ENCODE peak calls at places on chromosomes 16 and 17, in nine cellular contexts. S, K, E, O, U, T, J, C and L are unnamed samples.

GRCh38 chr16:57411362-57411976 is 6.9 kb downstream of the CCL17 start:
- DNase-seq in S (no peak), K (no peak), E (no peak), O (no peak), U (no peak), T (no peak), J (no peak), C (no peak), L (no peak)

GRCh38 chr17:11551442-11551841 is 46.8 kb upstream of the DNAH9 start:
- DNase-seq in S (no peak), K (no peak), E (no peak), O (no peak), U (no peak), T (no peak), J (no peak), C (no peak), L (no peak)

GRCh38 chr16:29784901-29785500 is 5.5 kb upstream of the KIF22 start:
- DNase-seq in S (peak), K (peak), E (peak), O (no peak), U (peak), T (peak), J (peak), C (peak), L (peak)

GRCh38 chr16:48681520-48681919 is 71.5 kb upstream of the N4BP1 start:
- DNase-seq in S (no peak), K (no peak), E (no peak), O (no peak), U (no peak), T (no peak), J (no peak), C (no peak), L (no peak)

GRCh38 chr16:89395150-89396142 is 94.9 kb downstream of the ANKRD11 start:
- DNase-seq in S (peak), K (peak), E (no peak), O (peak), U (peak), T (peak), J (peak), C (no peak), L (peak)

GRCh38 chr17:40510328-40510648 is 8.9 kb upstream of the TNS4 start:
- DNase-seq in S (no peak), K (no peak), E (no peak), O (no peak), U (no peak), T (peak), J (no peak), C (no peak), L (no peak)

GRCh38 chr16:1057252-1057932 is 15.2 kb upstream of the SSTR5 start:
- DNase-seq in S (peak), K (peak), E (peak), O (peak), U (peak), T (peak), J (peak), C (peak), L (no peak)

GRCh38 chr17:83056583-83057396 is 22.6 kb upstream of the METRNL start:
- DNase-seq in S (peak), K (no peak), E (no peak), O (peak), U (no peak), T (peak), J (no peak), C (no peak), L (no peak)

GRCh38 chr17:36937961-36938565 is 788 bp downstream of the LHX1 start:
- DNase-seq in S (no peak), K (no peak), E (no peak), O (peak), U (no peak), T (peak), J (no peak), C (peak), L (no peak)

GRCh38 chr16:87332150-87332549 is 15.0 kb upstream of the C16orf95 start:
- DNase-seq in S (no peak), K (no peak), E (no peak), O (no peak), U (no peak), T (peak), J (no peak), C (no peak), L (no peak)

GRCh38 chr16:72961115-72961832 is 86.7 kb downstream of the ZFHX3 start:
- DNase-seq in S (peak), K (no peak), E (no peak), O (peak), U (no peak), T (peak), J (no peak), C (no peak), L (no peak)

GRCh38 chr17:66707051-66707450 is 127.9 kb upstream of the CACNG5 start:
- DNase-seq in S (no peak), K (no peak), E (no peak), O (no peak), U (no peak), T (peak), J (no peak), C (no peak), L (no peak)

GRCh38 chr16:74774223-74775139 is at the start of gene FA2H:
- DNase-seq in S (peak), K (peak), E (peak), O (peak), U (no peak), T (peak), J (peak), C (peak), L (peak)

GRCh38 chr16:58339452-58339938 is 44.7 kb upstream of the PRSS54 start:
- DNase-seq in S (peak), K (no peak), E (no peak), O (no peak), U (no peak), T (peak), J (no peak), C (peak), L (no peak)

GRCh38 chr17:14794961-14795360 is 470.2 kb downstream of the PMP22 start:
- DNase-seq in S (no peak), K (no peak), E (no peak), O (no peak), U (no peak), T (no peak), J (no peak), C (no peak), L (no peak)

GRCh38 chr17:81277421-81277820 is 17.7 kb downstream of the SLC38A10 start:
- DNase-seq in S (no peak), K (peak), E (no peak), O (no peak), U (no peak), T (no peak), J (peak), C (no peak), L (peak)

GRCh38 chr17:47967607-47968252 is 3.2 kb upstream of the CDK5RAP3 start:
- DNase-seq in S (peak), K (no peak), E (no peak), O (no peak), U (no peak), T (peak), J (peak), C (no peak), L (no peak)